ENCODE peak calls at places on chromosomes 11 and 22, in seven cellular contexts. I is foreskin fibroblast, D is AG04450, K is heart left ventricle, X is sigmoid colon, U is D721Med, O is stomach. N is an unnamed sample.

GRCh38 chr22:21837184-21837979 is 30.1 kb downstream of the MAPK1 start:
- DNase-seq in X (no peak), K (no peak), U (no peak), I (peak), D (peak), O (no peak), N (peak)

GRCh38 chr11:17653606-17654005 is 65.8 kb upstream of the MYOD1 start:
- DNase-seq in X (no peak), O (no peak), K (no peak), D (no peak), I (no peak), U (no peak), N (no peak)

GRCh38 chr11:131867457-131868257 is 497.2 kb downstream of the NTM start:
- DNase-seq in U (no peak), K (peak), D (peak), I (peak), O (peak), X (peak), N (peak)

GRCh38 chr11:75667268-75667830 is 1.5 kb downstream of the MAP6 start:
- DNase-seq in I (no peak), U (no peak), D (no peak), O (peak), X (no peak), K (peak), N (no peak)

GRCh38 chr11:45580399-45580798 is 85.0 kb downstream of the CHST1 start:
- DNase-seq in K (no peak), D (no peak), X (no peak), U (no peak), O (no peak), I (peak), N (no peak)

GRCh38 chr11:133180201-133180600 is 352.1 kb downstream of the OPCML start:
- DNase-seq in K (no peak), D (no peak), I (no peak), O (no peak), X (no peak), U (no peak), N (no peak)

GRCh38 chr11:126561327-126561893 is 205.9 kb downstream of the ST3GAL4 start:
- DNase-seq in I (peak), X (no peak), D (peak), O (no peak), U (no peak), K (peak), N (peak)

GRCh38 chr22:27129266-27129665 is 471.9 kb downstream of the MIAT start:
- DNase-seq in I (peak), K (no peak), X (no peak), D (no peak), U (no peak), O (no peak), N (no peak)

DNA sequence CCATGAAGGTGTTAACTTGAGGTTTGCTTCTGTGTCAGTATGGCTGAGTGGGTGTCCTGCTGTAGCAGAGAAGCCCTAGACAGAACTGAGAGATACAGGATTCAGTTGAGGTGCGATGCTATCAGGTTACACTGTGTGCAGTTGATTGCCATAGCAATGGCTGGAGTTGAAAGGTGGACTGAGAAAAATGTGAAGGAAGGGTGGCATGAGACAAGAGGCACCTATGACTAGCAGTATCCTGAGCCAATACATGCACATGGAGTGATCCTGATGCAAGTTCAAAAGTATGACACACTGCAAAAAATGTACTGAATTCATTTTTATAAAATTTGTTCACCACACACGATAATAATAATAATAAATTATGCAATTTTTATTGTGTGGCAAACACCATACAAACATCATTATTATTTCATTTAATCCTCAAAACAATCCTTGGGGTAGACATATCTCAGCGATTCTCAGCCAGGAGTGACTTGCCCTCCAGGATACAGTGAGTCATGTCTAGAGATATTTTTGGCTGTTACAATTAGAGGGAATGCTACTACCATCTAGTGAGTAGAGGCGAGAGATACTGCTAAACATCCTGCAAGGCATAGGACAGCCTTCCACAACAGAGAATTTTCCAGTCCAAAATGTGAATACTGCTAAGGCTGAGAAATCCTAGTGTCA is 3.9 kb upstream of the PIWIL4 start:
- DNase-seq in D (peak), U (no peak), K (no peak), X (no peak), O (no peak), I (no peak), N (no peak)
- TF ChIP-seq CTCF in D (no peak), U (no peak), K (peak), X (no peak), O (no peak), I (peak), N (peak)

GRCh38 chr11:2421226-2421994 is 20.9 kb downstream of the TSSC4 start:
- DNase-seq in O (no peak), U (no peak), D (no peak), I (no peak), K (peak), X (no peak), N (no peak)

GRCh38 chr11:2418961-2419360 is 18.4 kb downstream of the TSSC4 start:
- DNase-seq in O (no peak), X (no peak), D (no peak), I (no peak), U (no peak), K (peak), N (no peak)

GRCh38 chr11:2421996-2422395 is 21.4 kb downstream of the TSSC4 start:
- DNase-seq in O (no peak), D (no peak), I (no peak), K (peak), U (no peak), X (no peak), N (no peak)

GRCh38 chr11:2419638-2420501 is 19.3 kb downstream of the TSSC4 start:
- DNase-seq in I (peak), X (peak), U (no peak), K (peak), O (peak), D (peak), N (peak)

GRCh38 chr11:2420502-2421225 is 20.1 kb downstream of the TSSC4 start:
- DNase-seq in K (peak), I (peak), X (peak), D (peak), U (peak), O (peak), N (peak)
- TF ChIP-seq CTCF in K (peak), I (peak), X (peak), D (peak), U (peak), O (peak), N (peak)

DNA sequence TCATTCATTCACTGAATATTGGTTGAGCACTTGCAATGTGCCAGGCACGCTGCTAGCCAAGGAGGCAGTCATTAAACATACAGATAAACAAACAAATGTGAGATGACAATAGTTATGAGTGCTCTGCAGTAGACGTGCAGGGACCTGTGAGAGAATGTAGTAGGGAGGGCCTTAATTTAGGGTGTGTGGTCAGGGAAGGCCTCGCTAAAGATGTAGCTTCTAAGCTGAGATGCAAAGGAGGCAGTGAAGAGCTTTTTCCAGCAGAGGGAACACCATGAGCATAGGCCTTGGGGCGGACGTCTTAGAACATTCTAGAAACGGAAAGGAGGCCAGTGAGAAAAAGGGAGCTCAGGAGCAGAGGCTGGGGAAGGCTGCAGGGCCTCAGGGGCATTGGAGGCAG is 789 bp upstream of the NCF4 start:
- DNase-seq in D (no peak), O (no peak), U (no peak), I (no peak), K (no peak), X (peak), N (no peak)
- TF ChIP-seq CTCF in D (no peak), O (no peak), U (no peak), I (no peak), K (no peak), X (no peak), N (no peak)

GRCh38 chr22:39654959-39655579 is 84.5 kb downstream of the CACNA1I start:
- DNase-seq in U (no peak), O (no peak), D (no peak), X (no peak), K (no peak), I (no peak), N (no peak)
- TF ChIP-seq CTCF in U (peak), O (no peak), D (peak), X (no peak), K (no peak), I (no peak), N (no peak)